ENCODE peak calls at places on chromosomes 11 and 22, in five cellular contexts. Z, B, G, M and N are unnamed samples.

GRCh38 chr22:45805413-45805812 is 133.8 kb downstream of the ATXN10 start:
- DNase-seq in Z (no peak), B (no peak), G (no peak), M (no peak), N (no peak)

GRCh38 chr22:46996595-46997310 is 234.3 kb downstream of the TBC1D22A start:
- DNase-seq in Z (no peak), B (no peak), G (no peak), M (no peak), N (no peak)

GRCh38 chr11:30196400-30197206 is 34.2 kb upstream of the FSHB start:
- DNase-seq in Z (no peak), B (peak; percentile 15), G (peak; percentile 28), M (peak; percentile 39), N (peak; percentile 37)

GRCh38 chr11:33690290-33691050 is 10.2 kb downstream of the C11orf91 start:
- DNase-seq in Z (peak; percentile 84), B (no peak), G (peak; percentile 97), M (peak; percentile 62), N (peak; percentile 99)

GRCh38 chr11:59212744-59213573 is at the start of gene MPEG1:
- DNase-seq in Z (no peak), B (no peak), G (no peak), M (no peak), N (no peak)

GRCh38 chr11:1856306-1857005 is 3.6 kb downstream of the LSP1 start:
- DNase-seq in Z (no peak), B (no peak), G (no peak), M (no peak), N (no peak)

GRCh38 chr22:35352214-35353111 is 28.4 kb upstream of the HMOX1 start:
- DNase-seq in Z (no peak), B (no peak), G (no peak), M (peak; percentile 46), N (no peak)

GRCh38 chr22:36027579-36027959 is 1.1 kb downstream of the RBFOX2 start:
- DNase-seq in Z (no peak), B (no peak), G (no peak), M (peak; percentile 33), N (no peak)

GRCh38 chr11:114036156-114036811 is 23.2 kb upstream of the ZBTB16 start:
- DNase-seq in Z (no peak), B (peak; percentile 42), G (peak; percentile 33), M (peak; percentile 77), N (peak; percentile 18)

GRCh38 chr11:96464695-96465307 is 75.0 kb downstream of the JRKL start:
- DNase-seq in Z (peak; percentile 36), B (no peak), G (peak; percentile 54), M (peak; percentile 87), N (peak; percentile 78)

GRCh38 chr22:18000441-18001039 is 23.8 kb downstream of the MICAL3 start:
- DNase-seq in Z (no peak), B (peak; percentile 12), G (no peak), M (no peak), N (no peak)

GRCh38 chr11:121282886-121283502 is 9.6 kb upstream of the SC5D start:
- DNase-seq in Z (no peak), B (no peak), G (no peak), M (no peak), N (no peak)

GRCh38 chr22:23233746-23234408 is 53.6 kb downstream of the BCR start:
- DNase-seq in Z (peak; percentile 62), B (no peak), G (no peak), M (no peak), N (peak; percentile 92)

GRCh38 chr22:19767427-19768380 is 7.1 kb downstream of the TBX1 start:
- DNase-seq in Z (no peak), B (no peak), G (no peak), M (no peak), N (no peak)

GRCh38 chr11:124315052-124315451 is 1.3 kb upstream of the OR8D1 start:
- DNase-seq in Z (peak; percentile 30), B (no peak), G (no peak), M (no peak), N (peak; percentile 80)

GRCh38 chr11:63738720-63739360 is 29.7 kb downstream of the ZFTA start:
- DNase-seq in Z (peak; percentile 66), B (peak; percentile 37), G (peak; percentile 64), M (peak; percentile 83), N (peak; percentile 84)

GRCh38 chr11:79427126-79427525 is 13.7 kb downstream of the TENM4 start:
- DNase-seq in Z (no peak), B (no peak), G (no peak), M (no peak), N (no peak)

GRCh38 chr11:13216019-13217006 is 61.3 kb upstream of the BMAL1 start:
- DNase-seq in Z (peak; percentile 87), B (peak; percentile 20), G (peak; percentile 96), M (no peak), N (peak; percentile 98)

GRCh38 chr11:8273281-8273680 is 9.6 kb upstream of the LMO1 start:
- DNase-seq in Z (no peak), B (no peak), G (peak; percentile 16), M (no peak), N (peak; percentile 29)

GRCh38 chr11:131027501-131027900 is 111.2 kb upstream of the SNX19 start:
- DNase-seq in Z (no peak), B (no peak), G (no peak), M (no peak), N (no peak)

GRCh38 chr22:41596776-41597634 is 7.4 kb upstream of the PMM1 start:
- DNase-seq in Z (no peak), B (no peak), G (no peak), M (peak; percentile 58), N (peak; percentile 37)

GRCh38 chr11:94581926-94582325 is 14.8 kb downstream of the PIWIL4 start:
- DNase-seq in Z (no peak), B (no peak), G (no peak), M (no peak), N (no peak)

GRCh38 chr11:67033661-67034166 is 10.8 kb downstream of the SYT12 start:
- DNase-seq in Z (peak; percentile 93), B (no peak), G (peak; percentile 96), M (peak; percentile 40), N (peak; percentile 99)

GRCh38 chr11:78071717-78072116 is 7.9 kb downstream of the NDUFC2 start:
- DNase-seq in Z (no peak), B (no peak), G (no peak), M (no peak), N (no peak)

GRCh38 chr11:20110908-20111669 is 49.2 kb downstream of the DBX1 start:
- DNase-seq in Z (no peak), B (no peak), G (peak; percentile 54), M (no peak), N (peak; percentile 85)

GRCh38 chr11:84549221-84549620 is 1077.9 kb downstream of the DLG2 start:
- DNase-seq in Z (no peak), B (no peak), G (peak; percentile 50), M (no peak), N (no peak)

GRCh38 chr11:657691-658126 is 20.6 kb downstream of the DRD4 start:
- DNase-seq in Z (no peak), B (no peak), G (no peak), M (no peak), N (no peak)

GRCh38 chr11:58963551-58964075 is 24.3 kb downstream of the GLYATL1 start:
- DNase-seq in Z (peak; percentile 27), B (no peak), G (peak; percentile 45), M (no peak), N (peak; percentile 59)